ENCODE peak calls at places on chromosomes 5 and 9, in six cellular contexts. One of them, this sample, is unnamed.

GRCh38 chr9:117644133-117644532 is 60.1 kb upstream of the TLR4 start:
- DNase-seq in GM12891: no peak
- DNase-seq in left ventricle myocardium inferior: no peak
- DNase-seq in mucosa of descending colon: no peak
- DNase-seq in suprapubic skin: no peak
- DNase-seq in stimulated activated CD4-positive, alpha-beta T cell treated with anti-CD3 and anti-CD28 coated beads, Interleukin-1b, Interleukin-23, amount 100 ng/mL, for 1 hour: no peak
- DNase-seq in this sample: no peak

GRCh38 chr5:68845121-68845520 is 248.7 kb upstream of the SLC30A5 start:
- DNase-seq in left ventricle myocardium inferior: no peak
- DNase-seq in GM12891: no peak
- DNase-seq in suprapubic skin: no peak
- DNase-seq in stimulated activated CD4-positive, alpha-beta T cell treated with anti-CD3 and anti-CD28 coated beads, Interleukin-1b, Interleukin-23, amount 100 ng/mL, for 1 hour: no peak
- DNase-seq in mucosa of descending colon: no peak
- DNase-seq in this sample: peak

GRCh38 chr5:1500411-1501091 is 23.2 kb downstream of the LPCAT1 start:
- DNase-seq in suprapubic skin: no peak
- DNase-seq in stimulated activated CD4-positive, alpha-beta T cell treated with anti-CD3 and anti-CD28 coated beads, Interleukin-1b, Interleukin-23, amount 100 ng/mL, for 1 hour: no peak
- DNase-seq in mucosa of descending colon: peak
- DNase-seq in GM12891: no peak
- DNase-seq in left ventricle myocardium inferior: peak
- DNase-seq in this sample: peak

GRCh38 chr5:143412656-143413342 is 9.3 kb upstream of the NR3C1 start:
- DNase-seq in mucosa of descending colon: no peak
- DNase-seq in GM12891: no peak
- DNase-seq in suprapubic skin: no peak
- DNase-seq in stimulated activated CD4-positive, alpha-beta T cell treated with anti-CD3 and anti-CD28 coated beads, Interleukin-1b, Interleukin-23, amount 100 ng/mL, for 1 hour: no peak
- DNase-seq in left ventricle myocardium inferior: no peak
- DNase-seq in this sample: no peak

GRCh38 chr5:67156976-67157583 is 39.5 kb downstream of the CD180 start:
- DNase-seq in stimulated activated CD4-positive, alpha-beta T cell treated with anti-CD3 and anti-CD28 coated beads, Interleukin-1b, Interleukin-23, amount 100 ng/mL, for 1 hour: no peak
- DNase-seq in left ventricle myocardium inferior: no peak
- DNase-seq in mucosa of descending colon: peak
- DNase-seq in GM12891: peak
- DNase-seq in suprapubic skin: no peak
- DNase-seq in this sample: peak

GRCh38 chr5:17276445-17276844 is 59.0 kb downstream of the BASP1 start:
- DNase-seq in stimulated activated CD4-positive, alpha-beta T cell treated with anti-CD3 and anti-CD28 coated beads, Interleukin-1b, Interleukin-23, amount 100 ng/mL, for 1 hour: no peak
- DNase-seq in left ventricle myocardium inferior: no peak
- DNase-seq in GM12891: no peak
- DNase-seq in suprapubic skin: no peak
- DNase-seq in mucosa of descending colon: no peak
- DNase-seq in this sample: no peak

GRCh38 chr5:141260458-141261237 is 15.5 kb downstream of the PCDHB15 start:
- DNase-seq in suprapubic skin: no peak
- DNase-seq in GM12891: no peak
- DNase-seq in stimulated activated CD4-positive, alpha-beta T cell treated with anti-CD3 and anti-CD28 coated beads, Interleukin-1b, Interleukin-23, amount 100 ng/mL, for 1 hour: no peak
- DNase-seq in left ventricle myocardium inferior: no peak
- DNase-seq in mucosa of descending colon: no peak
- DNase-seq in this sample: peak

GRCh38 chr9:134679616-134680392 is 38.2 kb downstream of the COL5A1 start:
- DNase-seq in GM12891: no peak
- DNase-seq in suprapubic skin: no peak
- DNase-seq in mucosa of descending colon: no peak
- DNase-seq in left ventricle myocardium inferior: no peak
- DNase-seq in stimulated activated CD4-positive, alpha-beta T cell treated with anti-CD3 and anti-CD28 coated beads, Interleukin-1b, Interleukin-23, amount 100 ng/mL, for 1 hour: no peak
- DNase-seq in this sample: no peak

GRCh38 chr9:129237195-129237611 is 59.1 kb upstream of the IER5L start:
- DNase-seq in stimulated activated CD4-positive, alpha-beta T cell treated with anti-CD3 and anti-CD28 coated beads, Interleukin-1b, Interleukin-23, amount 100 ng/mL, for 1 hour: peak
- DNase-seq in suprapubic skin: no peak
- DNase-seq in mucosa of descending colon: no peak
- DNase-seq in left ventricle myocardium inferior: no peak
- DNase-seq in GM12891: no peak
- DNase-seq in this sample: peak

GRCh38 chr5:59831341-59831989 is 62.1 kb downstream of the PDE4D start:
- DNase-seq in mucosa of descending colon: no peak
- DNase-seq in stimulated activated CD4-positive, alpha-beta T cell treated with anti-CD3 and anti-CD28 coated beads, Interleukin-1b, Interleukin-23, amount 100 ng/mL, for 1 hour: no peak
- DNase-seq in left ventricle myocardium inferior: no peak
- DNase-seq in GM12891: no peak
- DNase-seq in suprapubic skin: no peak
- DNase-seq in this sample: peak

GRCh38 chr9:129889936-129890717 is 54.9 kb downstream of the USP20 start:
- DNase-seq in GM12891: no peak
- DNase-seq in mucosa of descending colon: peak
- DNase-seq in stimulated activated CD4-positive, alpha-beta T cell treated with anti-CD3 and anti-CD28 coated beads, Interleukin-1b, Interleukin-23, amount 100 ng/mL, for 1 hour: peak
- DNase-seq in suprapubic skin: no peak
- DNase-seq in left ventricle myocardium inferior: no peak
- DNase-seq in this sample: no peak